ENCODE peak calls at places on chromosome 2, in nine cellular contexts. N is astrocyte of the spinal cord, S is H1, W is omental fat pad, D is H9, X is GM23338, Z is RWPE1, I is prostate gland, R is heart right ventricle. C is an unnamed sample.

GRCh38 chr2:124877065-124877671 is 852.1 kb downstream of the CNTNAP5 start:
- DNase-seq in W (no peak), X (no peak), I (no peak), S (no peak), D (no peak), N (peak), Z (no peak), R (no peak), C (no peak)

GRCh38 chr2:55085113-55085713 is 35.0 kb upstream of the RTN4 start:
- DNase-seq in N (no peak), W (no peak), X (no peak), S (no peak), D (no peak), Z (no peak), R (no peak), I (no peak), C (no peak)

GRCh38 chr2:36427790-36428243 is 72.2 kb downstream of the CRIM1 start:
- DNase-seq in R (no peak), Z (no peak), S (no peak), X (no peak), N (no peak), W (no peak), D (no peak), I (no peak), C (no peak)

GRCh38 chr2:188819011-188819410 is 155.2 kb upstream of the COL3A1 start:
- DNase-seq in I (no peak), N (no peak), W (no peak), X (no peak), D (no peak), Z (no peak), R (no peak), S (no peak), C (no peak)

GRCh38 chr2:234674781-234675201 is 177.9 kb upstream of the ARL4C start:
- DNase-seq in N (peak), X (no peak), I (no peak), D (no peak), S (no peak), W (no peak), R (no peak), Z (no peak), C (no peak)

GRCh38 chr2:13876491-13877037 is 756.0 kb upstream of the LRATD1 start:
- DNase-seq in R (no peak), X (no peak), D (no peak), S (no peak), Z (no peak), W (no peak), I (no peak), N (no peak), C (no peak)

GRCh38 chr2:130936451-130936850 is 99.7 kb downstream of the ARHGEF4 start:
- DNase-seq in Z (no peak), I (no peak), W (no peak), R (no peak), N (no peak), S (no peak), X (no peak), D (no peak), C (no peak)

GRCh38 chr2:9303528-9304225 is 97.1 kb downstream of the ASAP2 start:
- DNase-seq in D (no peak), W (no peak), R (peak), N (no peak), Z (no peak), S (no peak), I (no peak), X (no peak), C (no peak)

GRCh38 chr2:68319397-68320117 is at the start of gene CNRIP1:
- DNase-seq in R (peak), N (peak), S (no peak), W (peak), D (peak), Z (peak), I (no peak), X (no peak), C (peak)

GRCh38 chr2:43542285-43542933 is 53.4 kb downstream of the THADA start:
- DNase-seq in R (no peak), W (no peak), X (peak), S (no peak), D (no peak), Z (peak), I (no peak), N (peak), C (no peak)

GRCh38 chr2:1655461-1655860 is 88.9 kb downstream of the PXDN start:
- DNase-seq in S (no peak), W (no peak), I (no peak), R (no peak), Z (no peak), X (no peak), N (no peak), D (peak), C (no peak)

GRCh38 chr2:133497261-133497893 is 70.9 kb downstream of the NCKAP5 start:
- DNase-seq in X (peak), Z (no peak), D (peak), N (no peak), W (no peak), S (no peak), R (no peak), I (peak), C (no peak)

GRCh38 chr2:241321911-241322310 is 6.2 kb downstream of the SEPTIN2 start:
- DNase-seq in W (no peak), S (no peak), D (no peak), X (no peak), N (no peak), I (no peak), R (no peak), Z (no peak), C (no peak)

GRCh38 chr2:125259441-125259840 is 1234.4 kb downstream of the CNTNAP5 start:
- DNase-seq in W (no peak), Z (no peak), X (no peak), R (no peak), D (no peak), N (no peak), S (no peak), I (no peak), C (no peak)

GRCh38 chr2:171412571-171412970 is 21.2 kb downstream of the METTL8 start:
- DNase-seq in S (no peak), Z (no peak), D (no peak), W (no peak), I (no peak), N (no peak), X (no peak), R (no peak), C (no peak)

DNA sequence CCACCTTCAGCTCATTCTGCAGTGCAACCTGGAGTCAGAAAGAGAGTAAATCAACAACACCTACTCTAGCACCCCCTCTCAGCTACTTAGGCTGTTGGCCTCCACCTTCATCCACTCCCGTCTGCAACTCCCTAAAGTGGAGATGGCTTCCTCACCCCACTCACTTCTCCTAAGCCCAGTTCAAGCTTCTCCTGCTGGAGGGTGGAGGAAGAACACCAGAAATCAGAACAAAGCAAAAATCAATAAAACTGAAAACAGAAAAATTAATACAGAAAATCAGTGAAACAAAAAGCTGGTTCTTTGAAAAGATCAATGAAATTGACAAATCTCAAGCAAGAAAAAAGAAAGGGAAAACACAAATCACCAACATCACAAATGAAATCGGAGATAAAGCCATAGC is 191.7 kb downstream of the ANAPC1 start:
- DNase-seq in S (no peak), N (no peak), X (no peak), I (no peak), D (no peak), Z (no peak), W (no peak), R (no peak), C (no peak)
- TF ChIP-seq CTCF in S (no peak), N (peak), X (no peak), I (no peak), D (peak), Z (no peak), W (no peak), R (no peak), C (no peak)

DNA sequence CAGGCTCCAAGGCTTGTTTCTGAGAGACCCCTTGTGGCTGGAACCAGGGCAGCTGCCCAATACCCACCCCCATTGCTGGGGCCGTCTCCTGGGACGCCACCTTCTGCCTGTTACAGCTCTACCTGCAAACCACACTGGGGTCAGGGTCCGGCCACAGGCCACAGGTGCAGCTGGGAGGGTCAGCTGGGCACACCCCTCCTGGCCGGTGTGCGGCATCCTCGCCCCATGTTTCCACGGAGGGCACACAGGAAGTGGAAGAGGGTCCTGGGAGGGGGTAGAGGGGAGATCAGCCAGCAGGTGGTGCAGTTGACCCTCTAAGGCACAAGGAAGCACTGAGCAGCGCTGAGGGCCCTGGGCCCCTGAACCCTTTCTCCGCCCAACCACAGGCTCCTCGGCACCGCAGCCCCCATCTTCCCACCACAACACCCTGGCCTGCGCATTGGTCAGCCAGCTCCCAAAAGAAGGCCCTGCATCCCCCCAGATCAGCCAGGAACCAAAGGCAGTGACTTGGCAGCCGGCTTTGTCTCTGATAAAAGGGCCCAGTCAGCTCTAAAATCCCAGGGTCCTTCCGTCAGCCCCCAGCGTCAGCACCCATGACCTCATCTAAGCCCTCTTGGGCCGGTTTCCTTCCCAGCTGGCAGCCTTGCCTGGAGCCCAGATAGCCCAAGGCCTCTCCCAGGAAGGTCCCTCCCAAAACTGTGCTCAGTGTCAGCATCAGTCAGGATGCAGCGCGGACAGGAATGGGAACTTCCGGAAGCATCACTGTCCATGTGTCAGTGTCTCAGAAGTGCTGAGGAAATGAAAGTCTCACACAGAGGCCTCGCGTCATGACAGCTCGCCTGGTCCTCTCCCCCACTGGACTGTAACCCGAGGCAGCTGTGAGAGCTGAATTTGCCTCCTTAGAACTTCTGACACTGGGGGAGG is 1.7 kb downstream of the ERFE start:
- DNase-seq in W (no peak), X (peak), S (peak), N (no peak), I (no peak), D (peak), R (peak), Z (no peak), C (no peak)
- TF ChIP-seq CTCF in W (no peak), X (peak), S (peak), N (peak), I (no peak), D (peak), R (peak), Z (no peak), C (peak)

GRCh38 chr2:152441961-152442360 is 107.0 kb downstream of the FMNL2 start:
- DNase-seq in N (no peak), W (no peak), S (no peak), I (no peak), R (no peak), D (no peak), X (peak), Z (no peak), C (no peak)
- TF ChIP-seq CTCF in N (no peak), W (no peak), S (peak), I (no peak), R (no peak), D (no peak), X (peak), Z (no peak), C (no peak)

GRCh38 chr2:148201075-148202004 is 180.4 kb downstream of the MBD5 start:
- DNase-seq in D (peak), R (peak), S (peak), N (peak), Z (peak), X (peak), I (peak), W (no peak), C (peak)
- TF ChIP-seq CTCF in D (peak), R (peak), S (peak), N (peak), Z (no peak), X (peak), I (no peak), W (no peak), C (peak)

DNA sequence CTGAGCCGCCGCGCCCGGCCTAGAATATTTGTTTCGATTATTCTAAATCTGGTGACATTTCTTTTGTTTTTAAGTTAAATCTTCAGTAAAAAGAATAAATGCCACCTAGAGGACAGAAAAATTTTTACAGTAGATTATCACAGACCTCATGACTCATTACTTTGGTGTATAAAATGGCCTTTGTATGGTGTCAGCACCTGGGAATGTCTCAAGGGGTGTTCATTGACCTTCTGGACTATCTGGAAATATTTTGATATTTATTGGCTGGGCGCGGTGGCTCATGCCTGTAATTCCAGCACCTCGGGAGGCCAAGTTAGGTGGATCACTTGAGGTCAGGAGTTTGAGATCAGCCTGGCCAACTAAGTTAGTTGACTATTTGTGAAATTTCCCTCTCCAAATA is 30.3 kb upstream of the SLC30A6 start:
- DNase-seq in S (no peak), W (no peak), N (peak), I (no peak), X (peak), D (no peak), R (no peak), Z (peak), C (peak)
- TF ChIP-seq CTCF in S (no peak), W (no peak), N (peak), I (no peak), X (no peak), D (peak), R (no peak), Z (no peak), C (no peak)

GRCh38 chr2:18614042-18614441 is 24.7 kb upstream of the NT5C1B start:
- DNase-seq in I (no peak), Z (no peak), D (no peak), R (no peak), X (no peak), N (peak), W (no peak), S (no peak), C (no peak)
- TF ChIP-seq CTCF in I (no peak), Z (no peak), D (no peak), R (no peak), X (no peak), N (no peak), W (no peak), S (no peak), C (no peak)